ENCODE peak calls at places on chromosomes 4 and X, in six cellular contexts. S is GM03348; L is Calu3; C is NCI-H1092; E is islet precursor cell; B is stimulated activated CD4-positive, alpha-beta T cell treated with anti-CD3 and anti-CD28 coated beads, Interleukin-1b, Interleukin-23, amount 100 ng/mL, for 24 hours. M is an unnamed sample.

GRCh38 chr4:118270492-118270891 is 82.3 kb downstream of the PRSS12 start:
- DNase-seq in S (peak; percentile 38), C (no peak), E (no peak), L (no peak), B (no peak), M (no peak)

GRCh38 chrX:150366951-150367545 is 3.9 kb downstream of the MAMLD1 start:
- DNase-seq in C (no peak), S (peak; percentile 29), B (no peak), L (no peak), E (peak; percentile 13), M (peak; percentile 41)

GRCh38 chrX:114038358-114038757 is 545.5 kb upstream of the HTR2C start:
- DNase-seq in C (no peak), B (no peak), E (no peak), L (no peak), S (no peak), M (no peak)

GRCh38 chr4:142850478-142850877 is 4.4 kb upstream of the INPP4B start:
- DNase-seq in B (no peak), E (no peak), S (no peak), L (peak; percentile 4), C (no peak), M (no peak)

GRCh38 chr4:70183168-70183939 is 12.2 kb upstream of the ODAM start:
- DNase-seq in C (peak; percentile 2), S (peak; percentile 37), E (peak; percentile 56), L (peak; percentile 60), B (no peak), M (no peak)

GRCh38 chr4:185865901-185866328 is 53.9 kb upstream of the SORBS2 start:
- DNase-seq in L (peak; percentile 52), S (peak; percentile 60), B (no peak), E (no peak), C (no peak), M (peak; percentile 34)

GRCh38 chrX:101813200-101813599 is 118.6 kb downstream of the ZMAT1 start:
- DNase-seq in B (no peak), L (no peak), C (no peak), E (no peak), S (no peak), M (no peak)

GRCh38 chr4:8351931-8352367 is 82.4 kb downstream of the HTRA3 start:
- DNase-seq in C (no peak), L (no peak), E (peak; percentile 49), B (no peak), S (peak; percentile 47), M (peak; percentile 48)

GRCh38 chr4:4849106-4849505 is 10.4 kb upstream of the MSX1 start:
- DNase-seq in S (no peak), B (no peak), C (no peak), L (no peak), E (no peak), M (no peak)

GRCh38 chr4:77651820-77652219 is 46.2 kb downstream of the CXCL13 start:
- DNase-seq in E (no peak), L (no peak), B (no peak), C (no peak), S (no peak), M (no peak)

GRCh38 chr4:6663596-6664393 is 23.3 kb downstream of the MRFAP1 start:
- DNase-seq in C (no peak), S (peak; percentile 29), B (no peak), L (no peak), E (no peak), M (no peak)

GRCh38 chr4:158170691-158171455 is 2.0 kb downstream of the GASK1B start:
- DNase-seq in S (peak; percentile 43), B (no peak), E (peak; percentile 58), C (no peak), L (peak; percentile 71), M (peak; percentile 75)

GRCh38 chr4:185219551-185220344 is 10.3 kb downstream of the SNX25 start:
- DNase-seq in C (no peak), S (peak; percentile 44), E (no peak), L (no peak), B (no peak), M (no peak)

GRCh38 chr4:126465341-126465740 is 1150.6 kb downstream of the FAT4 start:
- DNase-seq in S (no peak), L (no peak), E (no peak), C (no peak), B (no peak), M (no peak)

GRCh38 chr4:8269535-8270417 is at the start of gene HTRA3:
- DNase-seq in E (peak; percentile 74), B (no peak), S (peak; percentile 72), L (no peak), C (no peak), M (no peak)

GRCh38 chr4:184376923-184377322 is 97.4 kb downstream of the IRF2 start:
- DNase-seq in B (no peak), L (no peak), E (no peak), C (no peak), S (no peak), M (no peak)

GRCh38 chr4:47510506-47511143 is 25.6 kb downstream of the ATP10D start:
- DNase-seq in S (peak; percentile 22), C (no peak), E (no peak), B (no peak), L (no peak), M (no peak)